ENCODE peak calls at places on chromosomes 3 and 15, in four cellular contexts. Q is mesenchymal stem cell, O is HCT116, W is IMR-90. T is an unnamed sample.

GRCh38 chr3:72786668-72787067 is 61.6 kb downstream of the SHQ1 start:
- DNase-seq in O (no peak), W (no peak), Q (no peak), T (no peak)

GRCh38 chr3:81249540-81250029 is 511.9 kb downstream of the GBE1 start:
- DNase-seq in W (peak), O (no peak), Q (peak), T (peak)

GRCh38 chr15:70077436-70077835 is 20.3 kb downstream of the TLE3 start:
- DNase-seq in Q (no peak), W (no peak), O (no peak), T (no peak)

GRCh38 chr3:123344175-123344908 is 104.5 kb downstream of the ADCY5 start:
- DNase-seq in O (no peak), Q (peak), W (peak), T (peak)

GRCh38 chr15:73265536-73266153 is 103.1 kb downstream of the HCN4 start:
- DNase-seq in Q (peak), O (peak), W (peak), T (no peak)

GRCh38 chr3:105746226-105746996 is 122.4 kb downstream of the CBLB start:
- DNase-seq in O (no peak), Q (no peak), W (no peak), T (no peak)

GRCh38 chr15:70793694-70794093 is 30.3 kb upstream of the UACA start:
- DNase-seq in O (no peak), Q (peak), W (no peak), T (no peak)

GRCh38 chr15:85100186-85100937 is 118.7 kb downstream of the PDE8A start:
- DNase-seq in W (peak), Q (peak), O (no peak), T (no peak)

GRCh38 chr3:71681224-71681668 is 44.0 kb downstream of the EIF4E3 start:
- DNase-seq in O (peak), W (peak), Q (peak), T (peak)

GRCh38 chr3:154421067-154421466 is 8.9 kb downstream of the GPR149 start:
- DNase-seq in O (no peak), W (no peak), Q (peak), T (peak)

GRCh38 chr3:58528629-58529028 is 8.4 kb downstream of the ACOX2 start:
- DNase-seq in Q (peak), O (no peak), W (peak), T (peak)

GRCh38 chr15:41965441-41966413 is 6.6 kb downstream of the EHD4 start:
- DNase-seq in W (peak), Q (no peak), O (no peak), T (no peak)

GRCh38 chr3:40620151-40620550 is 95.4 kb downstream of the ZNF621 start:
- DNase-seq in Q (no peak), W (no peak), O (no peak), T (no peak)

GRCh38 chr3:139117136-139117675 is 72.5 kb upstream of the PRR23C start:
- DNase-seq in Q (peak), W (peak), O (no peak), T (peak)

GRCh38 chr3:33526787-33527186 is 86.6 kb upstream of the UBP1 start:
- DNase-seq in Q (no peak), O (no peak), W (no peak), T (no peak)

GRCh38 chr15:29825205-29825604 is 2.9 kb upstream of the TJP1 start:
- DNase-seq in W (no peak), Q (peak), O (no peak), T (no peak)

GRCh38 chr3:54862526-54862925 is 65.3 kb downstream of the LRTM1 start:
- DNase-seq in O (no peak), W (no peak), Q (no peak), T (no peak)

GRCh38 chr15:75042730-75043508 is 19.5 kb downstream of the PPCDC start:
- DNase-seq in Q (peak), O (peak), W (peak), T (peak)

GRCh38 chr3:27714692-27715453 is 7.2 kb downstream of the EOMES start:
- DNase-seq in O (no peak), Q (peak), W (no peak), T (peak)

GRCh38 chr3:132418916-132419315 is 1.6 kb downstream of the DNAJC13 start:
- DNase-seq in O (no peak), Q (peak), W (no peak), T (peak)

GRCh38 chr3:139559541-139559940 is 20.0 kb upstream of the RBP1 start:
- DNase-seq in W (peak), Q (no peak), O (no peak), T (peak)

GRCh38 chr3:79414821-79415220 is 353.0 kb downstream of the ROBO1 start:
- DNase-seq in W (peak), O (no peak), Q (peak), T (peak)

GRCh38 chr3:73832426-73832825 is 207.7 kb upstream of the PDZRN3 start:
- DNase-seq in O (no peak), W (no peak), Q (no peak), T (no peak)

GRCh38 chr3:195001961-195002861 is 268.7 kb downstream of the XXYLT1 start:
- DNase-seq in W (peak), Q (peak), O (peak), T (peak)

GRCh38 chr15:68773036-68773435 is 47.7 kb downstream of the ANP32A start:
- DNase-seq in O (no peak), Q (no peak), W (no peak), T (no peak)

GRCh38 chr15:58307313-58307961 is 124.4 kb upstream of the LIPC start:
- DNase-seq in W (peak), O (no peak), Q (peak), T (peak)

GRCh38 chr3:14143826-14144225 is 19.0 kb downstream of the TMEM43 start:
- DNase-seq in W (peak), Q (peak), O (no peak), T (peak)

GRCh38 chr3:172709776-172710708 is 825 bp downstream of the NCEH1 start:
- DNase-seq in O (no peak), W (peak), Q (peak), T (peak)

GRCh38 chr3:53196575-53197407 is 35.8 kb downstream of the PRKCD start:
- DNase-seq in W (peak), Q (peak), O (peak), T (no peak)

GRCh38 chr3:183253961-183254815 is 1.1 kb downstream of the B3GNT5 start:
- DNase-seq in O (no peak), Q (peak), W (peak), T (peak)

GRCh38 chr15:92797168-92798052 is 102.7 kb upstream of the CHD2 start:
- DNase-seq in Q (peak), W (peak), O (peak), T (peak)

GRCh38 chr3:61233828-61234227 is 17.4 kb downstream of the FHIT start:
- DNase-seq in Q (no peak), W (no peak), O (no peak), T (no peak)

GRCh38 chr15:94000603-94001002 is 230.8 kb upstream of the MCTP2 start:
- DNase-seq in W (no peak), Q (no peak), O (no peak), T (no peak)

GRCh38 chr3:185958626-185959025 is 20.8 kb upstream of the TRA2B start:
- DNase-seq in W (peak), Q (no peak), O (no peak), T (no peak)

GRCh38 chr15:35624881-35625280 is 78.9 kb upstream of the DPH6 start:
- DNase-seq in W (peak), Q (peak), O (no peak), T (peak)

GRCh38 chr15:25464784-25465183 is 26.0 kb upstream of the UBE3A start:
- DNase-seq in W (no peak), O (no peak), Q (no peak), T (no peak)

GRCh38 chr15:40398413-40398873 is 7.2 kb upstream of the IVD start:
- DNase-seq in Q (no peak), W (no peak), O (no peak), T (no peak)

GRCh38 chr3:17420668-17421067 is 321.8 kb downstream of the TBC1D5 start:
- DNase-seq in W (peak), O (no peak), Q (peak), T (no peak)

DNA sequence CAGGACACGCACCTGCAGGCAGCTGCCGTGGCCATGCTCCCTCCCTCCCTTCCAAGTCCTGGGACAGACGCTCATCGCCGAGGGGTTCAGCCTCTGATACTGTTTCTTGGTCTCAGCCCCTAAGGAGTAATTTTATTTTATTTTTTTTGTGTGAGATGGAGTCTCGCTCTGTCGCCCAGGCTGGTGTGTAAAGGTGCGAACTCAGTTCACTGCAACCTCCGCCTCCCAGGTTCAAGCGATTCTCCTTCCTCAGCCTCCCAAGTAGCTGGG is 53.7 kb downstream of the ADAMTS7 start:
- DNase-seq in W (no peak), Q (no peak), O (no peak), T (no peak)
- H3K9ac ChIP-seq in W (no peak), Q (peak), O (no peak), T (no peak)

GRCh38 chr3:50268703-50269451 is at the start of gene SEMA3B:
- DNase-seq in Q (no peak), O (no peak), W (no peak), T (peak)
- H3K9ac ChIP-seq in Q (no peak), O (peak), W (peak), T (peak)

GRCh38 chr3:65551945-65552344 is 486.8 kb downstream of the MAGI1 start:
- DNase-seq in Q (no peak), W (no peak), O (no peak), T (no peak)

GRCh38 chr3:65545429-65545828 is 493.3 kb downstream of the MAGI1 start:
- DNase-seq in Q (no peak), W (peak), O (no peak), T (peak)

GRCh38 chr3:65548848-65549625 is 489.7 kb downstream of the MAGI1 start:
- DNase-seq in O (no peak), W (no peak), Q (peak), T (peak)

GRCh38 chr3:65550137-65550536 is 488.6 kb downstream of the MAGI1 start:
- DNase-seq in O (no peak), W (no peak), Q (no peak), T (no peak)

GRCh38 chr3:65549626-65549959 is 489.1 kb downstream of the MAGI1 start:
- DNase-seq in Q (no peak), O (no peak), W (no peak), T (no peak)
- H3K9ac ChIP-seq in Q (no peak), O (no peak), W (no peak), T (no peak)

GRCh38 chr15:66614456-66615174 is 48.8 kb upstream of the LCTL start:
- DNase-seq in O (no peak), Q (no peak), W (no peak), T (no peak)

GRCh38 chr15:66613743-66614142 is 47.9 kb upstream of the LCTL start:
- DNase-seq in O (no peak), Q (no peak), W (no peak), T (no peak)

GRCh38 chr15:66615846-66616245 is 50.0 kb upstream of the LCTL start:
- DNase-seq in W (no peak), Q (no peak), O (no peak), T (no peak)

GRCh38 chr15:66617137-66618090 is 51.6 kb upstream of the LCTL start:
- DNase-seq in W (peak), Q (peak), O (no peak), T (peak)

DNA sequence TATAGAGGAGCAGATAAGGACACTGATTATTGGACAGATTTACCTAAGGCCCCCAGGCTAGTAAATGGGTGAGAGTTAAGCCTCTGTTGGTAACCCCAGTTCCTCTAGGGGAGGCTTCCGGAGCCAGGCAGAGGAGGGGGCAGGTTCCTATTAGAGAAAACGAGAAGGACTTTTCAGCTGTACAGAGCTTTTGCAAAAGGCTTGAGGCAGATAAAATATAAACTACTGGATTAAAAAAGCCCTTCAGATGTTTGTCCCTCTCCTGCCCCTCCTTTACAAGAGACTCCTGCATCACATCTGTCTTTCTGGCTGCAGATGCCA is 49.3 kb upstream of the LCTL start:
- DNase-seq in O (no peak), W (no peak), Q (no peak), T (no peak)
- H3K9ac ChIP-seq in O (no peak), W (no peak), Q (no peak), T (no peak)

GRCh38 chr3:43288850-43289249 is 2.5 kb downstream of the SNRK start:
- DNase-seq in O (no peak), Q (no peak), W (no peak), T (peak)

GRCh38 chr3:43290961-43291360 is 4.6 kb downstream of the SNRK start:
- DNase-seq in W (peak), Q (peak), O (no peak), T (peak)

GRCh38 chr3:43288366-43288765 is 2.0 kb downstream of the SNRK start:
- DNase-seq in W (peak), O (no peak), Q (peak), T (peak)

GRCh38 chr3:43289401-43289800 is 3.1 kb downstream of the SNRK start:
- DNase-seq in O (no peak), Q (no peak), W (no peak), T (peak)

GRCh38 chr3:43291546-43291945 is 5.2 kb downstream of the SNRK start:
- DNase-seq in O (no peak), W (no peak), Q (peak), T (peak)
- H3K9ac ChIP-seq in O (no peak), W (no peak), Q (no peak), T (no peak)

GRCh38 chr3:45987368-45988099 is 8.1 kb downstream of the FYCO1 start:
- DNase-seq in Q (peak), W (peak), O (no peak), T (peak)
- H3K9ac ChIP-seq in Q (peak), W (no peak), O (no peak), T (no peak)

DNA sequence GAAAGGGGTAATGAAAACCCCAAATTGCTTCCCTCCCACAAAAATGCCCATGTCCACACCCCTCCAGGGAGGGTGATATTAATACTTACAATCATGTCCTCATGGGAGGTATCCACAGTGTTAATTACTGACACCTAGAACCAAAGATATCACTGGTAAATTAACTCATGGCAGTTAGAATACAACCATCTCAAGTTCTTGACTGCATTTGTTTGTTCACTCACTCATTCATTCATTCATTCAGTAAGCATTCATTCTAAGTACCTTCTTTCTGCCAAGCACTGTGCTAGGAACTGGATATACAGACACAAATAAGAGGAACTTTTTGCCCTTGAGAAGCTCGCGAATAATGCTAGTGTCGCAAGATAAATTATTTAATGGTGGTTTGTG is 3.0 kb downstream of the SEC13 start:
- DNase-seq in W (no peak), Q (no peak), O (no peak), T (no peak)
- H3K9ac ChIP-seq in W (no peak), Q (peak), O (no peak), T (no peak)

GRCh38 chr3:197580253-197580691 is 24.5 kb upstream of the BDH1 start:
- DNase-seq in O (no peak), W (no peak), Q (no peak), T (no peak)

GRCh38 chr3:197589545-197589944 is 33.8 kb upstream of the BDH1 start:
- DNase-seq in W (no peak), Q (no peak), O (no peak), T (no peak)

GRCh38 chr3:197583371-197583770 is 27.6 kb upstream of the BDH1 start:
- DNase-seq in Q (no peak), O (no peak), W (no peak), T (no peak)

GRCh38 chr3:197586181-197586580 is 30.4 kb upstream of the BDH1 start:
- DNase-seq in W (no peak), Q (no peak), O (no peak), T (no peak)

GRCh38 chr3:197584733-197585132 is 29.0 kb upstream of the BDH1 start:
- DNase-seq in Q (no peak), O (no peak), W (no peak), T (no peak)
- H3K9ac ChIP-seq in Q (no peak), O (no peak), W (no peak), T (no peak)

GRCh38 chr3:113698891-113699465 is 2.5 kb upstream of the USF3 start:
- DNase-seq in O (no peak), Q (no peak), W (peak), T (no peak)
- H3K9ac ChIP-seq in O (no peak), Q (peak), W (no peak), T (peak)

DNA sequence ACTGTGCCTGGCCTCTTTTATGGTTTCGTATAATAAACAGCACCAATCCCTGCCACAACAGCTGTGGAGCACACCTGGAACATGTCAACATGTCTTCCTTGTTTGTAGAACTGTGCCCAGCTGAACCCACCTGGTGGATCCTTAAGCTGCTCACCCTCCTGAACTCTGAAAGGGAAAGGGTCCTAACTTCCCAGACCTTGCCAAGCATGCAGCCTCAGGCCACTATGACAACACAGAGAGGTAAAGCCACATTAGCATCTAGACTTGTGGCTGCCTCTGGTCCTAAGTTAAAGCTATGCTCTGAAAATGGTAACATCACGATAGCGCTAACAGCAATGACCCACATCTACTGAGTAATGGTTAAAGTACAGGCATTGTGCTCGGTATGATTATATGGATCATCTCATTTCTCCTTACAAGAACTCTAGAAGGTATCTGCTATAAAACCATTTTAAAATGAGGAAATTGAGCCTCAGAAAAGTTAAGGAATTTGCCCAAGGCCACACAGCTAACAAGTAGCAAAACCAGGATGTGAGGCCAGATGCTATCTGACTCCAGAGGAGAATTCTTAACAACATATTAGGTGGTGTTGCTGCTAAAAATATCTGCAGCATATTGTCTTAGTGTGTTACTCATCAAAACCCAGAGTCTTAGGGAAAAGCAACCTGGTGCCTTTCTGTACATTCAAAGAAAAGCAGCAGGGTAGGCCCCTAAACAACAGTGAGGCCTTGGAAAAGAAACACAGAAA is 23.1 kb upstream of the HERC1 start:
- DNase-seq in O (no peak), Q (peak), W (peak), T (peak)
- H3K9ac ChIP-seq in O (no peak), Q (peak), W (no peak), T (no peak)

T was measured in adipocyte.